ENCODE peak calls at places on chromosomes 5 and 9, in six cellular contexts. C is CD4-positive, alpha-beta T cell; B is DMS153; E is NAMALWA; Q is GM04503; M is IMR-90. Y is an unnamed sample.

GRCh38 chr5:172771439-172772111 is 580 bp upstream of the DUSP1 start:
- DNase-seq in C (no peak), B (no peak), E (peak), Q (no peak), M (no peak), Y (peak)

GRCh38 chr5:118736396-118736795 is 252.0 kb downstream of the DTWD2 start:
- DNase-seq in C (no peak), B (no peak), E (no peak), Q (no peak), M (no peak), Y (no peak)

GRCh38 chr5:9761706-9762105 is 131.6 kb upstream of the TAS2R1 start:
- DNase-seq in C (no peak), B (no peak), E (no peak), Q (no peak), M (no peak), Y (no peak)

GRCh38 chr9:122051401-122052346 is 41.4 kb downstream of the TTLL11 start:
- DNase-seq in C (no peak), B (no peak), E (no peak), Q (peak), M (peak), Y (peak)

GRCh38 chr5:180484813-180485212 is 9.4 kb upstream of the CNOT6 start:
- DNase-seq in C (no peak), B (no peak), E (no peak), Q (no peak), M (no peak), Y (no peak)

GRCh38 chr5:131303537-131303936 is 39.7 kb downstream of the CDC42SE2 start:
- DNase-seq in C (no peak), B (no peak), E (no peak), Q (peak), M (peak), Y (peak)

GRCh38 chr9:134258828-134259546 is 67.3 kb upstream of the RXRA start:
- DNase-seq in C (no peak), B (no peak), E (no peak), Q (no peak), M (no peak), Y (no peak)

GRCh38 chr5:172751761-172752510 is 19.1 kb downstream of the DUSP1 start:
- DNase-seq in C (no peak), B (no peak), E (no peak), Q (no peak), M (no peak), Y (no peak)